ENCODE peak calls at places on chromosomes 6 and 20, in four cellular contexts. G is NCI-H774, F is HuH-7.5, P is stomach. Z is an unnamed sample.

GRCh38 chr20:43937586-43937985 is 22.9 kb downstream of the TOX2 start:
- DNase-seq in G (no peak), F (no peak), P (no peak), Z (no peak)

GRCh38 chr6:33079575-33079974 is 3.8 kb downstream of the HLA-DPB1 start:
- DNase-seq in G (no peak), F (no peak), P (no peak), Z (no peak)

GRCh38 chr6:157089258-157089657 is 234.1 kb downstream of the TMEM242 start:
- DNase-seq in G (no peak), F (no peak), P (no peak), Z (no peak)

GRCh38 chr6:53579338-53579737 is 34.4 kb upstream of the GCLC start:
- DNase-seq in G (no peak), F (no peak), P (no peak), Z (no peak)

GRCh38 chr6:26421259-26422144 is 18.8 kb upstream of the BTN3A3 start:
- DNase-seq in G (peak; percentile 55), F (peak; percentile 61), P (peak; percentile 73), Z (peak; percentile 25)

GRCh38 chr20:9609892-9610502 is 95.6 kb downstream of the LAMP5 start:
- DNase-seq in G (peak; percentile 45), F (no peak), P (peak; percentile 69), Z (peak; percentile 27)

GRCh38 chr6:107075951-107076381 is 39.3 kb downstream of the BEND3 start:
- DNase-seq in G (no peak), F (no peak), P (no peak), Z (no peak)

GRCh38 chr6:111113731-111114438 is 26.6 kb downstream of the SLC16A10 start:
- DNase-seq in G (no peak), F (no peak), P (peak; percentile 42), Z (peak; percentile 15)

GRCh38 chr6:169035381-169036280 is 218.0 kb downstream of the THBS2 start:
- DNase-seq in G (no peak), F (no peak), P (no peak), Z (no peak)

GRCh38 chr6:53347250-53347920 is 1.4 kb downstream of the ELOVL5 start:
- DNase-seq in G (no peak), F (no peak), P (no peak), Z (no peak)

GRCh38 chr20:50743087-50743486 is 11.7 kb downstream of the PARD6B start:
- DNase-seq in G (no peak), F (no peak), P (no peak), Z (no peak)